ENCODE peak calls at places on chromosomes 12 and 14, in seven cellular contexts. E is NCI-H774; T is PC-3; K is NCI-H510A; M is stimulated activated CD4-positive, alpha-beta T cell treated with anti-CD3 and anti-CD28 coated beads, Interleukin-2, amount 100 ng/mL, for 24 hours; A is WTC11; U is NCI-H2081 treated with DMSO at 0.1 percent for 48 hours. I is an unnamed sample.

GRCh38 chr14:93546642-93547041 is 115.9 kb downstream of the UNC79 start:
- DNase-seq in K (no peak), E (no peak), T (no peak), M (no peak), U (no peak), A (no peak), I (no peak)

GRCh38 chr12:44804068-44804467 is 72.0 kb downstream of the NELL2 start:
- DNase-seq in U (no peak), M (no peak), A (no peak), T (no peak), K (no peak), E (no peak), I (no peak)

GRCh38 chr12:65602579-65603295 is 221.5 kb upstream of the HMGA2 start:
- DNase-seq in E (peak), T (peak), K (no peak), M (peak), U (no peak), A (peak), I (no peak)

GRCh38 chr14:73723411-73723798 is 9.2 kb upstream of the PNMA1 start:
- DNase-seq in A (no peak), T (peak), E (no peak), U (no peak), M (no peak), K (no peak), I (no peak)

GRCh38 chr12:123286997-123287396 is 15.3 kb upstream of the CDK2AP1 start:
- DNase-seq in T (no peak), K (no peak), U (no peak), M (no peak), A (no peak), E (no peak), I (no peak)

GRCh38 chr12:4829161-4829792 is 80.4 kb upstream of the KCNA1 start:
- DNase-seq in M (no peak), T (no peak), U (no peak), K (no peak), E (no peak), A (no peak), I (no peak)

GRCh38 chr12:69642531-69642930 is 31.8 kb upstream of the LRRC10 start:
- DNase-seq in A (no peak), M (no peak), E (no peak), K (no peak), U (no peak), T (no peak), I (no peak)

GRCh38 chr14:92624764-92625163 is 111.2 kb downstream of the RIN3 start:
- DNase-seq in E (no peak), A (no peak), K (no peak), T (no peak), U (no peak), M (no peak), I (no peak)

GRCh38 chr12:694734-695503 is 31.7 kb upstream of the NINJ2 start:
- DNase-seq in M (no peak), T (no peak), K (no peak), A (no peak), E (no peak), U (no peak), I (no peak)

GRCh38 chr14:75334191-75335051 is 55.8 kb downstream of the FOS start:
- DNase-seq in K (no peak), M (peak), U (no peak), E (no peak), A (no peak), T (no peak), I (peak)

I was measured in activated naive CD4-positive, alpha-beta T cell treated with Interleukin-2 at 50 U/mL for 16 hours.